ENCODE peak calls at places on chromosome 4, in nine cellular contexts. One of them, this sample, is unnamed.

GRCh38 chr4:119510750-119511149 is 117.9 kb downstream of the PDE5A start:
- DNase-seq in stimulated activated CD8-positive, alpha-beta memory T cell treated with anti-CD3 and anti-CD28 coated beads, Interleukin-12 subunit alpha, Interleukin-12 subunit beta, amount 100 ng/mL, for 4 hours: no peak
- DNase-seq in astrocyte of the cerebellum: no peak
- DNase-seq in amniotic epithelial cell: no peak
- DNase-seq in heart right ventricle: no peak
- DNase-seq in activated CD8-positive, alpha-beta memory T cell treated with anti-CD3 and anti-CD28 coated beads for 24 hours: no peak
- DNase-seq in NCI-H1092: no peak
- DNase-seq in RPMI8226: no peak
- DNase-seq in stimulated activated CD4-positive, alpha-beta T cell treated with anti-CD3 and anti-CD28 coated beads, TNF-alpha, amount 100 ng/mL, for 24 hours: no peak
- DNase-seq in this sample: no peak

GRCh38 chr4:85151786-85152185 is 185.3 kb upstream of the WDFY3 start:
- DNase-seq in NCI-H1092: no peak
- DNase-seq in heart right ventricle: no peak
- DNase-seq in stimulated activated CD4-positive, alpha-beta T cell treated with anti-CD3 and anti-CD28 coated beads, TNF-alpha, amount 100 ng/mL, for 24 hours: no peak
- DNase-seq in astrocyte of the cerebellum: no peak
- DNase-seq in activated CD8-positive, alpha-beta memory T cell treated with anti-CD3 and anti-CD28 coated beads for 24 hours: no peak
- DNase-seq in stimulated activated CD8-positive, alpha-beta memory T cell treated with anti-CD3 and anti-CD28 coated beads, Interleukin-12 subunit alpha, Interleukin-12 subunit beta, amount 100 ng/mL, for 4 hours: no peak
- DNase-seq in amniotic epithelial cell: peak
- DNase-seq in RPMI8226: no peak
- DNase-seq in this sample: no peak

GRCh38 chr4:99946346-99947189 is at the start of gene DNAJB14:
- DNase-seq in RPMI8226: peak
- DNase-seq in activated CD8-positive, alpha-beta memory T cell treated with anti-CD3 and anti-CD28 coated beads for 24 hours: peak
- DNase-seq in heart right ventricle: peak
- DNase-seq in amniotic epithelial cell: peak
- DNase-seq in NCI-H1092: peak
- DNase-seq in astrocyte of the cerebellum: no peak
- DNase-seq in stimulated activated CD8-positive, alpha-beta memory T cell treated with anti-CD3 and anti-CD28 coated beads, Interleukin-12 subunit alpha, Interleukin-12 subunit beta, amount 100 ng/mL, for 4 hours: peak
- DNase-seq in stimulated activated CD4-positive, alpha-beta T cell treated with anti-CD3 and anti-CD28 coated beads, TNF-alpha, amount 100 ng/mL, for 24 hours: peak
- DNase-seq in this sample: peak

GRCh38 chr4:86223472-86223871 is 136.4 kb downstream of the MAPK10 start:
- DNase-seq in RPMI8226: peak
- DNase-seq in activated CD8-positive, alpha-beta memory T cell treated with anti-CD3 and anti-CD28 coated beads for 24 hours: no peak
- DNase-seq in astrocyte of the cerebellum: no peak
- DNase-seq in amniotic epithelial cell: peak
- DNase-seq in heart right ventricle: no peak
- DNase-seq in NCI-H1092: no peak
- DNase-seq in stimulated activated CD4-positive, alpha-beta T cell treated with anti-CD3 and anti-CD28 coated beads, TNF-alpha, amount 100 ng/mL, for 24 hours: no peak
- DNase-seq in stimulated activated CD8-positive, alpha-beta memory T cell treated with anti-CD3 and anti-CD28 coated beads, Interleukin-12 subunit alpha, Interleukin-12 subunit beta, amount 100 ng/mL, for 4 hours: no peak
- DNase-seq in this sample: no peak

GRCh38 chr4:112416464-112416863 is 99.5 kb downstream of the NEUROG2 start:
- DNase-seq in stimulated activated CD8-positive, alpha-beta memory T cell treated with anti-CD3 and anti-CD28 coated beads, Interleukin-12 subunit alpha, Interleukin-12 subunit beta, amount 100 ng/mL, for 4 hours: no peak
- DNase-seq in stimulated activated CD4-positive, alpha-beta T cell treated with anti-CD3 and anti-CD28 coated beads, TNF-alpha, amount 100 ng/mL, for 24 hours: no peak
- DNase-seq in NCI-H1092: no peak
- DNase-seq in RPMI8226: no peak
- DNase-seq in activated CD8-positive, alpha-beta memory T cell treated with anti-CD3 and anti-CD28 coated beads for 24 hours: no peak
- DNase-seq in astrocyte of the cerebellum: no peak
- DNase-seq in heart right ventricle: no peak
- DNase-seq in amniotic epithelial cell: no peak
- DNase-seq in this sample: no peak

GRCh38 chr4:77065382-77065781 is 10.4 kb downstream of the CCNI start:
- DNase-seq in NCI-H1092: no peak
- DNase-seq in astrocyte of the cerebellum: no peak
- DNase-seq in stimulated activated CD4-positive, alpha-beta T cell treated with anti-CD3 and anti-CD28 coated beads, TNF-alpha, amount 100 ng/mL, for 24 hours: no peak
- DNase-seq in activated CD8-positive, alpha-beta memory T cell treated with anti-CD3 and anti-CD28 coated beads for 24 hours: no peak
- DNase-seq in amniotic epithelial cell: peak
- DNase-seq in heart right ventricle: no peak
- DNase-seq in RPMI8226: no peak
- DNase-seq in stimulated activated CD8-positive, alpha-beta memory T cell treated with anti-CD3 and anti-CD28 coated beads, Interleukin-12 subunit alpha, Interleukin-12 subunit beta, amount 100 ng/mL, for 4 hours: no peak
- DNase-seq in this sample: no peak

GRCh38 chr4:116925900-116926457 is 159.4 kb downstream of the TRAM1L1 start:
- DNase-seq in activated CD8-positive, alpha-beta memory T cell treated with anti-CD3 and anti-CD28 coated beads for 24 hours: no peak
- DNase-seq in stimulated activated CD8-positive, alpha-beta memory T cell treated with anti-CD3 and anti-CD28 coated beads, Interleukin-12 subunit alpha, Interleukin-12 subunit beta, amount 100 ng/mL, for 4 hours: no peak
- DNase-seq in stimulated activated CD4-positive, alpha-beta T cell treated with anti-CD3 and anti-CD28 coated beads, TNF-alpha, amount 100 ng/mL, for 24 hours: no peak
- DNase-seq in amniotic epithelial cell: no peak
- DNase-seq in heart right ventricle: peak
- DNase-seq in NCI-H1092: no peak
- DNase-seq in RPMI8226: no peak
- DNase-seq in astrocyte of the cerebellum: peak
- DNase-seq in this sample: peak

GRCh38 chr4:8428288-8429097 is 12.0 kb downstream of the ACOX3 start:
- DNase-seq in amniotic epithelial cell: peak
- DNase-seq in astrocyte of the cerebellum: peak
- DNase-seq in stimulated activated CD4-positive, alpha-beta T cell treated with anti-CD3 and anti-CD28 coated beads, TNF-alpha, amount 100 ng/mL, for 24 hours: peak
- DNase-seq in NCI-H1092: peak
- DNase-seq in RPMI8226: peak
- DNase-seq in activated CD8-positive, alpha-beta memory T cell treated with anti-CD3 and anti-CD28 coated beads for 24 hours: peak
- DNase-seq in stimulated activated CD8-positive, alpha-beta memory T cell treated with anti-CD3 and anti-CD28 coated beads, Interleukin-12 subunit alpha, Interleukin-12 subunit beta, amount 100 ng/mL, for 4 hours: peak
- DNase-seq in heart right ventricle: peak
- DNase-seq in this sample: peak

GRCh38 chr4:153497988-153498967 is 32.1 kb downstream of the TMEM131L start:
- DNase-seq in NCI-H1092: no peak
- DNase-seq in stimulated activated CD4-positive, alpha-beta T cell treated with anti-CD3 and anti-CD28 coated beads, TNF-alpha, amount 100 ng/mL, for 24 hours: no peak
- DNase-seq in RPMI8226: no peak
- DNase-seq in activated CD8-positive, alpha-beta memory T cell treated with anti-CD3 and anti-CD28 coated beads for 24 hours: no peak
- DNase-seq in astrocyte of the cerebellum: no peak
- DNase-seq in amniotic epithelial cell: peak
- DNase-seq in heart right ventricle: no peak
- DNase-seq in stimulated activated CD8-positive, alpha-beta memory T cell treated with anti-CD3 and anti-CD28 coated beads, Interleukin-12 subunit alpha, Interleukin-12 subunit beta, amount 100 ng/mL, for 4 hours: no peak
- DNase-seq in this sample: no peak

GRCh38 chr4:7824218-7824617 is 115.4 kb downstream of the AFAP1 start:
- DNase-seq in stimulated activated CD4-positive, alpha-beta T cell treated with anti-CD3 and anti-CD28 coated beads, TNF-alpha, amount 100 ng/mL, for 24 hours: no peak
- DNase-seq in heart right ventricle: no peak
- DNase-seq in astrocyte of the cerebellum: peak
- DNase-seq in stimulated activated CD8-positive, alpha-beta memory T cell treated with anti-CD3 and anti-CD28 coated beads, Interleukin-12 subunit alpha, Interleukin-12 subunit beta, amount 100 ng/mL, for 4 hours: no peak
- DNase-seq in amniotic epithelial cell: no peak
- DNase-seq in NCI-H1092: no peak
- DNase-seq in activated CD8-positive, alpha-beta memory T cell treated with anti-CD3 and anti-CD28 coated beads for 24 hours: no peak
- DNase-seq in RPMI8226: no peak
- DNase-seq in this sample: no peak

GRCh38 chr4:1354136-1354982 is 7.4 kb downstream of the UVSSA start:
- DNase-seq in heart right ventricle: no peak
- DNase-seq in stimulated activated CD8-positive, alpha-beta memory T cell treated with anti-CD3 and anti-CD28 coated beads, Interleukin-12 subunit alpha, Interleukin-12 subunit beta, amount 100 ng/mL, for 4 hours: no peak
- DNase-seq in activated CD8-positive, alpha-beta memory T cell treated with anti-CD3 and anti-CD28 coated beads for 24 hours: no peak
- DNase-seq in stimulated activated CD4-positive, alpha-beta T cell treated with anti-CD3 and anti-CD28 coated beads, TNF-alpha, amount 100 ng/mL, for 24 hours: no peak
- DNase-seq in RPMI8226: no peak
- DNase-seq in astrocyte of the cerebellum: no peak
- DNase-seq in amniotic epithelial cell: no peak
- DNase-seq in NCI-H1092: no peak
- DNase-seq in this sample: no peak

GRCh38 chr4:22962186-22962786 is 269.5 kb downstream of the GBA3 start:
- DNase-seq in stimulated activated CD4-positive, alpha-beta T cell treated with anti-CD3 and anti-CD28 coated beads, TNF-alpha, amount 100 ng/mL, for 24 hours: no peak
- DNase-seq in heart right ventricle: no peak
- DNase-seq in RPMI8226: peak
- DNase-seq in NCI-H1092: peak
- DNase-seq in stimulated activated CD8-positive, alpha-beta memory T cell treated with anti-CD3 and anti-CD28 coated beads, Interleukin-12 subunit alpha, Interleukin-12 subunit beta, amount 100 ng/mL, for 4 hours: no peak
- DNase-seq in activated CD8-positive, alpha-beta memory T cell treated with anti-CD3 and anti-CD28 coated beads for 24 hours: no peak
- DNase-seq in amniotic epithelial cell: no peak
- DNase-seq in astrocyte of the cerebellum: peak
- DNase-seq in this sample: no peak

GRCh38 chr4:143234153-143234552 is 49.4 kb downstream of the USP38 start:
- DNase-seq in RPMI8226: no peak
- DNase-seq in stimulated activated CD8-positive, alpha-beta memory T cell treated with anti-CD3 and anti-CD28 coated beads, Interleukin-12 subunit alpha, Interleukin-12 subunit beta, amount 100 ng/mL, for 4 hours: no peak
- DNase-seq in stimulated activated CD4-positive, alpha-beta T cell treated with anti-CD3 and anti-CD28 coated beads, TNF-alpha, amount 100 ng/mL, for 24 hours: no peak
- DNase-seq in heart right ventricle: no peak
- DNase-seq in amniotic epithelial cell: no peak
- DNase-seq in activated CD8-positive, alpha-beta memory T cell treated with anti-CD3 and anti-CD28 coated beads for 24 hours: no peak
- DNase-seq in astrocyte of the cerebellum: no peak
- DNase-seq in NCI-H1092: no peak
- DNase-seq in this sample: no peak

GRCh38 chr4:162461952-162462351 is 298.2 kb upstream of the FSTL5 start:
- DNase-seq in astrocyte of the cerebellum: no peak
- DNase-seq in RPMI8226: no peak
- DNase-seq in stimulated activated CD8-positive, alpha-beta memory T cell treated with anti-CD3 and anti-CD28 coated beads, Interleukin-12 subunit alpha, Interleukin-12 subunit beta, amount 100 ng/mL, for 4 hours: no peak
- DNase-seq in activated CD8-positive, alpha-beta memory T cell treated with anti-CD3 and anti-CD28 coated beads for 24 hours: no peak
- DNase-seq in amniotic epithelial cell: peak
- DNase-seq in NCI-H1092: no peak
- DNase-seq in stimulated activated CD4-positive, alpha-beta T cell treated with anti-CD3 and anti-CD28 coated beads, TNF-alpha, amount 100 ng/mL, for 24 hours: no peak
- DNase-seq in heart right ventricle: no peak
- DNase-seq in this sample: no peak

GRCh38 chr4:159010100-159010499 is 92.8 kb upstream of the RAPGEF2 start:
- DNase-seq in amniotic epithelial cell: no peak
- DNase-seq in activated CD8-positive, alpha-beta memory T cell treated with anti-CD3 and anti-CD28 coated beads for 24 hours: no peak
- DNase-seq in stimulated activated CD4-positive, alpha-beta T cell treated with anti-CD3 and anti-CD28 coated beads, TNF-alpha, amount 100 ng/mL, for 24 hours: no peak
- DNase-seq in RPMI8226: no peak
- DNase-seq in NCI-H1092: no peak
- DNase-seq in heart right ventricle: no peak
- DNase-seq in stimulated activated CD8-positive, alpha-beta memory T cell treated with anti-CD3 and anti-CD28 coated beads, Interleukin-12 subunit alpha, Interleukin-12 subunit beta, amount 100 ng/mL, for 4 hours: no peak
- DNase-seq in astrocyte of the cerebellum: no peak
- DNase-seq in this sample: no peak

GRCh38 chr4:146567396-146567795 is 45.7 kb upstream of the SLC10A7 start:
- DNase-seq in NCI-H1092: no peak
- DNase-seq in stimulated activated CD4-positive, alpha-beta T cell treated with anti-CD3 and anti-CD28 coated beads, TNF-alpha, amount 100 ng/mL, for 24 hours: no peak
- DNase-seq in astrocyte of the cerebellum: no peak
- DNase-seq in heart right ventricle: no peak
- DNase-seq in RPMI8226: no peak
- DNase-seq in amniotic epithelial cell: no peak
- DNase-seq in stimulated activated CD8-positive, alpha-beta memory T cell treated with anti-CD3 and anti-CD28 coated beads, Interleukin-12 subunit alpha, Interleukin-12 subunit beta, amount 100 ng/mL, for 4 hours: no peak
- DNase-seq in activated CD8-positive, alpha-beta memory T cell treated with anti-CD3 and anti-CD28 coated beads for 24 hours: no peak
- DNase-seq in this sample: no peak

GRCh38 chr4:81802308-81802846 is 330.7 kb upstream of the RASGEF1B start:
- DNase-seq in NCI-H1092: no peak
- DNase-seq in heart right ventricle: no peak
- DNase-seq in RPMI8226: no peak
- DNase-seq in stimulated activated CD8-positive, alpha-beta memory T cell treated with anti-CD3 and anti-CD28 coated beads, Interleukin-12 subunit alpha, Interleukin-12 subunit beta, amount 100 ng/mL, for 4 hours: no peak
- DNase-seq in amniotic epithelial cell: no peak
- DNase-seq in astrocyte of the cerebellum: no peak
- DNase-seq in activated CD8-positive, alpha-beta memory T cell treated with anti-CD3 and anti-CD28 coated beads for 24 hours: no peak
- DNase-seq in stimulated activated CD4-positive, alpha-beta T cell treated with anti-CD3 and anti-CD28 coated beads, TNF-alpha, amount 100 ng/mL, for 24 hours: no peak
- DNase-seq in this sample: no peak

GRCh38 chr4:20354120-20354519 is 102.4 kb downstream of the SLIT2 start:
- DNase-seq in RPMI8226: no peak
- DNase-seq in heart right ventricle: no peak
- DNase-seq in stimulated activated CD8-positive, alpha-beta memory T cell treated with anti-CD3 and anti-CD28 coated beads, Interleukin-12 subunit alpha, Interleukin-12 subunit beta, amount 100 ng/mL, for 4 hours: no peak
- DNase-seq in NCI-H1092: peak
- DNase-seq in stimulated activated CD4-positive, alpha-beta T cell treated with anti-CD3 and anti-CD28 coated beads, TNF-alpha, amount 100 ng/mL, for 24 hours: no peak
- DNase-seq in amniotic epithelial cell: no peak
- DNase-seq in astrocyte of the cerebellum: peak
- DNase-seq in activated CD8-positive, alpha-beta memory T cell treated with anti-CD3 and anti-CD28 coated beads for 24 hours: no peak
- DNase-seq in this sample: no peak

GRCh38 chr4:1243451-1244080 is 5.4 kb downstream of the CTBP1 start:
- DNase-seq in stimulated activated CD4-positive, alpha-beta T cell treated with anti-CD3 and anti-CD28 coated beads, TNF-alpha, amount 100 ng/mL, for 24 hours: no peak
- DNase-seq in activated CD8-positive, alpha-beta memory T cell treated with anti-CD3 and anti-CD28 coated beads for 24 hours: no peak
- DNase-seq in stimulated activated CD8-positive, alpha-beta memory T cell treated with anti-CD3 and anti-CD28 coated beads, Interleukin-12 subunit alpha, Interleukin-12 subunit beta, amount 100 ng/mL, for 4 hours: no peak
- DNase-seq in amniotic epithelial cell: no peak
- DNase-seq in astrocyte of the cerebellum: no peak
- DNase-seq in heart right ventricle: peak
- DNase-seq in RPMI8226: no peak
- DNase-seq in NCI-H1092: no peak
- DNase-seq in this sample: no peak